ENCODE peak calls at places on chromosome 2, in eight cellular contexts. I is activated CD8-positive, alpha-beta memory T cell treated with anti-CD3 and anti-CD28 coated beads, Interleukin-2, amount 50 U/mL, for 4 hours; Y is astrocyte of the cerebellum; M is ACHN; E is heart left ventricle; J is stomach; Z is H4; X is fibroblast of villous mesenchyme. H is an unnamed sample.

GRCh38 chr2:16650287-16651249 is 15.1 kb downstream of the CYRIA start:
- DNase-seq in M (peak), J (no peak), Y (peak), X (peak), I (no peak), E (no peak), Z (peak), H (peak)

GRCh38 chr2:218733615-218734021 is 23.0 kb downstream of the TTLL4 start:
- DNase-seq in Z (peak), Y (no peak), J (peak), X (peak), I (no peak), E (no peak), M (peak), H (no peak)

GRCh38 chr2:47012866-47013265 is 97.3 kb upstream of the MCFD2 start:
- DNase-seq in J (no peak), Y (no peak), M (no peak), Z (no peak), E (no peak), X (no peak), I (no peak), H (no peak)

GRCh38 chr2:207258191-207258991 is 92.6 kb upstream of the KLF7 start:
- DNase-seq in Z (peak), I (no peak), J (peak), Y (peak), E (peak), X (peak), M (peak), H (no peak)

GRCh38 chr2:68653538-68653982 is 10.2 kb downstream of the PROKR1 start:
- DNase-seq in Y (peak), E (no peak), I (no peak), Z (peak), X (peak), J (peak), M (peak), H (no peak)

GRCh38 chr2:60553496-60553991 is at the start of gene BCL11A:
- DNase-seq in J (peak), X (peak), Z (peak), M (peak), Y (peak), I (no peak), E (peak), H (peak)

GRCh38 chr2:172704072-172704936 is 31.3 kb upstream of the RAPGEF4 start:
- DNase-seq in E (no peak), Z (peak), X (peak), I (no peak), J (no peak), M (peak), Y (no peak), H (no peak)

GRCh38 chr2:21774691-21775090 is 650.9 kb downstream of the TDRD15 start:
- DNase-seq in J (no peak), M (no peak), E (no peak), Z (no peak), X (peak), I (no peak), Y (no peak), H (no peak)

GRCh38 chr2:159516241-159516758 is 100.0 kb downstream of the BAZ2B start:
- DNase-seq in J (no peak), E (no peak), Z (peak), Y (no peak), I (no peak), X (peak), M (peak), H (no peak)

GRCh38 chr2:78861546-78861945 is 164.0 kb upstream of the REG3G start:
- DNase-seq in X (no peak), M (peak), Y (no peak), J (no peak), E (no peak), Z (peak), I (no peak), H (no peak)

GRCh38 chr2:68646303-68646702 is 2.9 kb downstream of the PROKR1 start:
- DNase-seq in Y (no peak), X (no peak), J (no peak), Z (no peak), I (no peak), M (peak), E (no peak), H (no peak)

GRCh38 chr2:191845248-191845715 is 1.6 kb downstream of the CAVIN2 start:
- DNase-seq in X (peak), M (peak), I (no peak), Y (no peak), J (no peak), Z (no peak), E (peak), H (peak)

GRCh38 chr2:115214050-115214449 is 771.6 kb downstream of the DPP10 start:
- DNase-seq in M (no peak), I (no peak), Y (no peak), Z (no peak), X (no peak), E (no peak), J (no peak), H (no peak)

GRCh38 chr2:133414486-133415209 is 153.6 kb downstream of the NCKAP5 start:
- DNase-seq in Z (no peak), Y (peak), E (no peak), X (no peak), I (no peak), J (no peak), M (no peak), H (no peak)

GRCh38 chr2:202034249-202035088 is 814 bp downstream of the FZD7 start:
- DNase-seq in Z (peak), E (no peak), Y (no peak), X (peak), M (peak), I (peak), J (no peak), H (peak)

GRCh38 chr2:46073540-46074018 is 223.6 kb upstream of the EPAS1 start:
- DNase-seq in M (peak), E (no peak), I (no peak), J (no peak), X (peak), Z (peak), Y (peak), H (no peak)

GRCh38 chr2:196372276-196372809 is 201.0 kb upstream of the STK17B start:
- DNase-seq in X (no peak), Y (peak), Z (no peak), I (no peak), M (no peak), E (no peak), J (no peak), H (no peak)

GRCh38 chr2:149648282-149649030 is 60.9 kb upstream of the MMADHC start:
- DNase-seq in M (peak), Y (peak), E (peak), J (no peak), X (peak), Z (peak), I (no peak), H (no peak)

GRCh38 chr2:108199726-108200125 is 40.0 kb upstream of the SULT1C3 start:
- DNase-seq in Z (no peak), Y (no peak), M (no peak), E (no peak), J (no peak), I (no peak), X (no peak), H (no peak)

H was measured in thyroid gland.